ENCODE peak calls at places on chromosomes 11 and 22, in eight cellular contexts. X is GM12865, B is mammary epithelial cell, G is fibroblast of the aortic adventitia, E is brain microvascular endothelial cell, M is astrocyte of the spinal cord, L is fibroblast of lung, I is lower leg skin. U is an unnamed sample.

GRCh38 chr11:118889796-118890195 is 6.1 kb downstream of the CXCR5 start:
- DNase-seq in M (peak), B (peak), X (no peak), I (no peak), G (peak), E (peak), L (peak), U (peak)

GRCh38 chr11:1027483-1028290 is 8.8 kb downstream of the MUC6 start:
- DNase-seq in I (no peak), G (no peak), B (no peak), E (no peak), L (no peak), X (no peak), M (no peak), U (no peak)

GRCh38 chr11:78038697-78039313 is 15.7 kb upstream of the KCTD14 start:
- DNase-seq in E (no peak), M (no peak), G (no peak), I (no peak), X (no peak), L (peak), B (no peak), U (no peak)

GRCh38 chr11:29224739-29225384 is 792.0 kb downstream of the KCNA4 start:
- DNase-seq in L (no peak), E (no peak), B (no peak), M (no peak), X (peak), G (no peak), I (no peak), U (no peak)

GRCh38 chr11:45886816-45887520 is 1.5 kb downstream of the MAPK8IP1 start:
- DNase-seq in G (no peak), X (no peak), E (no peak), M (no peak), I (no peak), B (no peak), L (no peak), U (no peak)

GRCh38 chr11:47981667-47982404 is 1.5 kb downstream of the PTPRJ start:
- DNase-seq in X (no peak), G (no peak), I (no peak), E (no peak), B (no peak), M (no peak), L (no peak), U (no peak)

GRCh38 chr11:13104619-13105236 is 95.6 kb downstream of the RASSF10 start:
- DNase-seq in B (no peak), X (no peak), M (no peak), I (no peak), L (no peak), G (no peak), E (no peak), U (no peak)

GRCh38 chr11:122165972-122166371 is 50.0 kb upstream of the BLID start:
- DNase-seq in E (no peak), I (no peak), L (no peak), X (peak), M (no peak), G (no peak), B (no peak), U (peak)

GRCh38 chr11:3823303-3823702 is 14.9 kb downstream of the PGAP2 start:
- DNase-seq in I (no peak), B (peak), G (peak), X (no peak), L (peak), M (peak), E (peak), U (peak)

GRCh38 chr11:24511518-24511917 is 14.7 kb downstream of the LUZP2 start:
- DNase-seq in L (peak), E (no peak), M (no peak), G (no peak), X (no peak), I (no peak), B (no peak), U (peak)

GRCh38 chr11:20881328-20882079 is 212.1 kb downstream of the NELL1 start:
- DNase-seq in E (no peak), X (no peak), G (no peak), M (no peak), B (no peak), L (no peak), I (no peak), U (no peak)

GRCh38 chr11:89436071-89436470 is 55.1 kb downstream of the NOX4 start:
- DNase-seq in B (peak), G (peak), X (no peak), L (peak), M (peak), I (no peak), E (peak), U (peak)

GRCh38 chr22:28250036-28250695 is 331.1 kb upstream of the PITPNB start:
- DNase-seq in M (no peak), X (no peak), I (no peak), B (no peak), G (peak), L (peak), E (no peak), U (no peak)

GRCh38 chr11:3169952-3170755 is 5.0 kb upstream of the OSBPL5 start:
- DNase-seq in M (no peak), B (no peak), L (no peak), G (no peak), I (no peak), X (no peak), E (no peak), U (no peak)

DNA sequence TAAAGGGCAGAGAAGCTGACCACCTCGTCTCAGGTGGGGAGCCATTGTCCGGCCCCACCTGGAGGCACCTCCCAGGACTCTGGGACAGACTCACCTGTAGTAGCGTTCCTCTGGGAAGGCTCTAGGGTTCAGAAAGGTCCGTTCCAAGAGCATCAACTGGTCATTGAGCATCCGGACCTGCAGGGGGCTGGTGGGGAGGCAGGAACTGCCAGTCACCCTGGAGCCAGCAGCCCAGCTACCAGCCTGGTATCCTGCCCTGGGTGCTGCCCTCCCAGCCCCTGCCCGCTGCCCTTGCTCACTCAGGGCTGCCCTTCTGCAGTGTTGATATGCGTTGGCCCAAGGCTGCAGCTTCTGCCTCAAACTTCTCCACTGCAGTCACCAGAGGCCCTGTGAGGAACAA is 4.7 kb downstream of the SAC3D1 start:
- DNase-seq in M (no peak), G (no peak), X (no peak), I (no peak), E (no peak), B (no peak), L (no peak), U (no peak)
- TF ChIP-seq CTCF in M (no peak), G (no peak), X (no peak), I (no peak), E (no peak), B (no peak), L (no peak), U (no peak)

GRCh38 chr22:22663861-22664800 is 19.7 kb downstream of the GGTLC2 start:
- DNase-seq in I (no peak), G (no peak), X (no peak), B (no peak), L (no peak), E (no peak), M (no peak), U (peak)
- H3K4me3 ChIP-seq in I (no peak), G (no peak), X (no peak), B (no peak), L (no peak), E (no peak), M (no peak), U (no peak)

DNA sequence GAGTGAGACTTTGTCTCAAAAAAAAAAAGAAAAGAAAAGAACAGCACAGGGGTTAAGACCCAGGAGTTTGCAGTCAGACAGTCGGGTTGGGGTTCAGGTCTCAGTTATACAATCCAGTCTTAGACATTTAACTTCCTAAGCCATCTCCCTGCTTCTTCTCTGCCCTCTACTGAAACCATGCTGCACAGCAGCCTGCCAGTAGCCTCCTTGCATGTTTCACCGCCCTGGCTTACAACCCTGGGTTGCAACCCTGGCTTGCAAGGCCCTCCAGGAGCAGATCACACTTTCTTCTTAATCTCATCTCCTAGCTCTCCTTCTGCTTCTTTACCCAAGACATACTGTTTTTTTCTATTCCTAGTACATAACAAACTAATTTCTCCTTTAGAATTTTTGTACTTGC is 5.9 kb upstream of the B3GAT3 start:
- DNase-seq in G (no peak), M (no peak), I (no peak), E (no peak), L (no peak), X (no peak), B (no peak), U (peak)
- TF ChIP-seq CTCF in G (peak), M (no peak), I (no peak), E (peak), L (no peak), X (no peak), B (peak), U (peak)

DNA sequence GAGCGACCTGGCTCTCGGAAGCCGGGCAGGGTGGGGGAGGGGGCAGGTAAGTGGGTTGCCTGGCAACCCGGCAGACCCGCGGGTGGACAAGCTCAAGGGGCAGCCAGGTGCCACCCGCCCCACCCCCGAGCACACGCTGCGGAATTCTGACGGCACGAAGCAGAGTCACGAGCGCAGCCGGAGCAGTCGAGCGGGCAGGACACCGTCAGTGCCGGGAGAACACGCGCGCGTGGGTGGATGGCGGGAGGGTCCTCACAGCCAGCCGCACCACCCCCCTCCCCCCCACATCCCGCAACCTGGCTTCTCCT is 133.2 kb upstream of the HSD17B12 start:
- DNase-seq in L (no peak), E (no peak), G (no peak), X (no peak), M (no peak), B (no peak), I (no peak), U (no peak)
- H3K4me3 ChIP-seq in L (no peak), E (no peak), G (no peak), X (no peak), M (no peak), B (peak), I (no peak), U (peak)

GRCh38 chr11:73314121-73314948 is 6.3 kb downstream of the ARHGEF17 start:
- DNase-seq in X (peak), L (peak), M (peak), I (no peak), B (peak), E (peak), G (no peak), U (peak)
- TF ChIP-seq CTCF in X (no peak), L (no peak), M (no peak), I (no peak), B (no peak), E (peak), G (no peak), U (peak)

GRCh38 chr11:57482782-57483569 is 22.6 kb downstream of the RTN4RL2 start:
- DNase-seq in M (no peak), G (no peak), B (no peak), L (no peak), X (peak), I (no peak), E (peak), U (peak)

GRCh38 chr11:57481315-57481714 is 21.0 kb downstream of the RTN4RL2 start:
- DNase-seq in M (no peak), X (no peak), L (no peak), B (no peak), G (no peak), E (no peak), I (no peak), U (no peak)

GRCh38 chr11:57483570-57483934 is 23.2 kb downstream of the RTN4RL2 start:
- DNase-seq in X (no peak), B (no peak), E (no peak), G (no peak), L (no peak), M (no peak), I (no peak), U (no peak)

GRCh38 chr11:57480409-57481137 is 20.2 kb downstream of the RTN4RL2 start:
- DNase-seq in L (no peak), G (peak), E (peak), B (peak), M (peak), I (peak), X (peak), U (peak)

DNA sequence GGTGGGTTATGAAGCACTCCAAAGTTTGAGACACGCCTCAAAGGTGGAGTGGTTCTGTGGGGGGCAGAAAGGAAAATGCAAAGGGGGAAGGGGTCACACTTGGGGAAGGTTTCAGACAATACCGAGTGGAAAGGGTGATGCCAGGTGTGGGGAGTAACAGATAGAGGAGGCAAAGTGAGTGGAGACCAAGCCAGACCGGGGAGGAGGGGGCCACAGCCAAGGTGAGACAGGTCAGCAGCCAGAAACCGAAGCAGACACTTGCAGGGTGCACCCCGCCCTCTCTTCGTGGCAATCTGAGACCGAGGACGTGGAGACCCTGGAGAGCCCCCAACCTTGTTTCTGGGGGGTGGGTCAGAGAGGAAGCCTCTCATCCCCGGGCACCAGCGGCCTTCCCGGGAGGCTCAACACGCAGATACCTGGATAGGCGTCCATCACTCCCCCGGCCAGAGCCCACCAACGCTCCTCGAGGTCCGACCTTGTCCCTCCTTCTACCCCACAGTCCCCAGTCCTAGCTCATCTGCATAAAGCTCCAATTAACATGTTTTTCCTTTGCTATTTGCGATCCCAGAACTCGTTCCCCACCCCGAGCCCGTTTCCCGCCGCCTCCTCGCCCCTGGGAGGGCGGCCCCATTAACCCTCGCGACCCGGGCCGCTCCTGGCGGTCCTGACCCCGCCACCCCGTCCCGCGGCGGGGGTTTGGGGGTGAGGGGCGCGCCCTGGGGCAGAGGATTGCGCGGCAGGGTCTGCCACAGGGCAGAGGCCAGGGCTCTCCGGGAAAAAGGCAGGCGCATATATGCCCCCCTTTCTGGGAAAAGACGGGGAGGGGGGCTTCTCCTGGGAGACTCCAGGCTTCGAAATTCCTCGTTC is 21.8 kb downstream of the RTN4RL2 start:
- DNase-seq in I (no peak), G (no peak), E (no peak), B (no peak), X (no peak), M (no peak), L (no peak), U (no peak)
- H3K4me3 ChIP-seq in I (no peak), G (no peak), E (peak), B (no peak), X (no peak), M (no peak), L (no peak), U (no peak)

GRCh38 chr11:120147950-120148270 is 10.0 kb upstream of the TRIM29 start:
- DNase-seq in I (peak), E (no peak), L (no peak), M (no peak), X (no peak), B (no peak), G (no peak), U (no peak)
- TF ChIP-seq CTCF in I (no peak), E (no peak), L (no peak), M (no peak), X (no peak), B (no peak), G (no peak), U (no peak)

DNA sequence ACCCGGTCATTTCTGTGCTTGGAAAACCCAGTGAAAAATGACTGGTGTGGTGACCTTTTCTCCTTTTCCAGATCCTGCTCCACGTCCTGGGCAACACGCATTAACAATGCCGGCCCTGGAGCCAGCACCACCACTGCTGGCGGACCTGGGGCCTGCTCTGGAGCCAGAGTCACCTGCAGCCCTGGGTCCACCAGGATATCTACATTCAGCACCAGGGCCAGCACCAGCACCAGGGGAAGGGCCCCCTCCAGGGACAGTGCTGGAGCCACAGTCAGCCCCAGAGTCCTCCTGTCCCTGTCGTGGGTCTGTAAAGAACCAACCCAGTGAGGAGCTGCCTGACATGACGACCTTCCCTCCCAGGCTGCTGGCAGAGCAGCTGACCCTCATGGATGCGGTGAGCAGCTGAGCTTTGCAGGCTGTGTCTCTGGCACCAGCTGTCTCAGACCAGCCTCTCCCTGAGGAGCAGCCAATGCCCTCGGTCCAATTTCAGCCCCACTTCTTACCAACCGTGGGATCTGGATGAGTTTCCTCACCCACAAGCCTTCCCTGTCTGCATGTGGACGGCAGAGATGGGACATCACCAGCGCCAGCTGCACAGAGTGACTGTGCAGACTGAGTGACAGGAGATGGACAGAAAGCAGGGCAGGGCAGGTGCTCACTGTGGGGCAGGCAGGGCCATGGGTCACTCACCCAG is 1.9 kb downstream of the RGL4 start:
- DNase-seq in M (no peak), L (no peak), E (no peak), I (no peak), G (no peak), X (no peak), B (no peak), U (no peak)
- H3K4me3 ChIP-seq in M (no peak), L (no peak), E (no peak), I (no peak), G (no peak), X (no peak), B (no peak), U (no peak)

GRCh38 chr22:43776081-43776670 is 35.9 kb downstream of the EFCAB6 start:
- DNase-seq in X (no peak), G (no peak), E (peak), L (no peak), I (no peak), B (peak), M (no peak), U (no peak)

GRCh38 chr22:43782448-43782847 is 29.7 kb downstream of the EFCAB6 start:
- DNase-seq in X (no peak), E (no peak), L (peak), M (no peak), G (peak), B (no peak), I (no peak), U (no peak)

GRCh38 chr22:43774318-43774717 is 37.8 kb downstream of the EFCAB6 start:
- DNase-seq in L (no peak), B (no peak), G (no peak), E (no peak), M (no peak), I (no peak), X (no peak), U (no peak)

GRCh38 chr22:43777204-43777671 is 34.9 kb downstream of the EFCAB6 start:
- DNase-seq in X (no peak), E (peak), I (peak), G (peak), L (peak), B (peak), M (peak), U (peak)
- TF ChIP-seq CTCF in X (no peak), E (no peak), I (no peak), G (peak), L (no peak), B (peak), M (no peak), U (no peak)

GRCh38 chr11:10861047-10861446 is 3.2 kb upstream of the ZBED5 start:
- DNase-seq in I (no peak), M (no peak), L (no peak), X (no peak), E (no peak), G (no peak), B (no peak), U (no peak)
- H3K4me3 ChIP-seq in I (no peak), M (no peak), L (no peak), X (no peak), E (no peak), G (no peak), B (no peak), U (no peak)

U was measured in choroid plexus epithelial cell.